ENCODE peak calls at places on chromosomes 16 and 17, in five cellular contexts. One of them, this sample, is unnamed.

GRCh38 chr17:16100737-16101400 is 101.2 kb downstream of the TTC19 start:
- DNase-seq in transverse colon: no peak
- DNase-seq in A549: no peak
- DNase-seq in K562: no peak
- DNase-seq in H1: no peak
- DNase-seq in this sample: no peak

GRCh38 chr17:15298176-15298575 is 33.0 kb upstream of the PMP22 start:
- DNase-seq in K562: no peak
- DNase-seq in H1: no peak
- DNase-seq in A549: no peak
- DNase-seq in transverse colon: no peak
- DNase-seq in this sample: no peak

GRCh38 chr17:42210046-42210445 is 15.8 kb upstream of the GHDC start:
- DNase-seq in K562: no peak
- DNase-seq in transverse colon: no peak
- DNase-seq in A549: no peak
- DNase-seq in H1: no peak
- DNase-seq in this sample: no peak

GRCh38 chr16:87344931-87345631 is 27.9 kb upstream of the C16orf95 start:
- DNase-seq in transverse colon: peak; percentile 67
- DNase-seq in H1: no peak
- DNase-seq in A549: no peak
- DNase-seq in K562: no peak
- DNase-seq in this sample: no peak

GRCh38 chr17:32100971-32101631 is 41.2 kb upstream of the RHOT1 start:
- DNase-seq in A549: no peak
- DNase-seq in K562: no peak
- DNase-seq in transverse colon: peak; percentile 39
- DNase-seq in H1: peak; percentile 45
- DNase-seq in this sample: no peak

GRCh38 chr17:30203471-30203981 is 32.0 kb downstream of the SLC6A4 start:
- DNase-seq in A549: no peak
- DNase-seq in transverse colon: no peak
- DNase-seq in H1: peak; percentile 56
- DNase-seq in K562: peak; percentile 61
- DNase-seq in this sample: no peak

GRCh38 chr17:38455288-38455915 is 27.1 kb downstream of the ARHGAP23 start:
- DNase-seq in H1: no peak
- DNase-seq in K562: no peak
- DNase-seq in transverse colon: no peak
- DNase-seq in A549: no peak
- DNase-seq in this sample: no peak

GRCh38 chr16:89137666-89138512 is 33.7 kb upstream of the CDH15 start:
- DNase-seq in K562: no peak
- DNase-seq in transverse colon: no peak
- DNase-seq in H1: no peak
- DNase-seq in A549: no peak
- DNase-seq in this sample: no peak

GRCh38 chr17:48681609-48682008 is 40.7 kb downstream of the PRAC1 start:
- DNase-seq in transverse colon: no peak
- DNase-seq in H1: no peak
- DNase-seq in A549: no peak
- DNase-seq in K562: no peak
- DNase-seq in this sample: no peak

GRCh38 chr16:67563708-67564468 is 1.6 kb downstream of the CTCF start:
- DNase-seq in H1: no peak
- DNase-seq in transverse colon: peak; percentile 57
- DNase-seq in K562: no peak
- DNase-seq in A549: peak; percentile 47
- DNase-seq in this sample: peak; percentile 86

GRCh38 chr16:75251280-75252048 is at the start of gene BCAR1:
- DNase-seq in H1: peak; percentile 89
- DNase-seq in K562: peak; percentile 96
- DNase-seq in transverse colon: peak; percentile 88
- DNase-seq in A549: peak; percentile 85
- DNase-seq in this sample: peak; percentile 94

GRCh38 chr17:13410874-13411273 is 190.9 kb downstream of the HS3ST3A1 start:
- DNase-seq in H1: no peak
- DNase-seq in K562: no peak
- DNase-seq in transverse colon: no peak
- DNase-seq in A549: no peak
- DNase-seq in this sample: no peak

GRCh38 chr16:70349783-70350182 is 3.1 kb downstream of the DDX19A start:
- DNase-seq in A549: no peak
- DNase-seq in K562: no peak
- DNase-seq in H1: no peak
- DNase-seq in transverse colon: no peak
- DNase-seq in this sample: no peak

GRCh38 chr17:61245706-61246135 is 153.9 kb upstream of the TBX2 start:
- DNase-seq in H1: no peak
- DNase-seq in transverse colon: no peak
- DNase-seq in K562: no peak
- DNase-seq in A549: no peak
- DNase-seq in this sample: no peak

GRCh38 chr16:9090101-9090959 is 1.1 kb upstream of the HAPSTR1 start:
- DNase-seq in K562: peak; percentile 50
- DNase-seq in H1: peak; percentile 71
- DNase-seq in transverse colon: peak; percentile 40
- DNase-seq in A549: no peak
- DNase-seq in this sample: peak; percentile 77

GRCh38 chr17:42774066-42774750 is 959 bp downstream of the VPS25 start:
- DNase-seq in A549: no peak
- DNase-seq in H1: no peak
- DNase-seq in K562: no peak
- DNase-seq in transverse colon: no peak
- DNase-seq in this sample: no peak

GRCh38 chr17:8337802-8338744 is 1.6 kb upstream of the ODF4 start:
- DNase-seq in transverse colon: no peak
- DNase-seq in A549: no peak
- DNase-seq in H1: no peak
- DNase-seq in K562: no peak
- DNase-seq in this sample: no peak

GRCh38 chr17:17557796-17558195 is 33.7 kb downstream of the PEMT start:
- DNase-seq in H1: no peak
- DNase-seq in A549: no peak
- DNase-seq in transverse colon: no peak
- DNase-seq in K562: no peak
- DNase-seq in this sample: no peak

GRCh38 chr17:2929881-2930533 is 133.4 kb downstream of the OR1D5 start:
- DNase-seq in K562: peak; percentile 57
- DNase-seq in H1: peak; percentile 89
- DNase-seq in transverse colon: peak; percentile 60
- DNase-seq in A549: peak; percentile 71
- DNase-seq in this sample: no peak

GRCh38 chr17:29376667-29377268 is 13.4 kb upstream of the TAOK1 start:
- DNase-seq in K562: no peak
- DNase-seq in A549: peak; percentile 55
- DNase-seq in H1: no peak
- DNase-seq in transverse colon: no peak
- DNase-seq in this sample: peak; percentile 73

GRCh38 chr17:39838057-39838456 is 26.1 kb downstream of the IKZF3 start:
- DNase-seq in A549: no peak
- DNase-seq in transverse colon: no peak
- DNase-seq in H1: no peak
- DNase-seq in K562: no peak
- DNase-seq in this sample: no peak

GRCh38 chr17:20256144-20256543 is 211.2 kb downstream of the LGALS9B start:
- DNase-seq in A549: no peak
- DNase-seq in transverse colon: no peak
- DNase-seq in K562: no peak
- DNase-seq in H1: no peak
- DNase-seq in this sample: no peak

GRCh38 chr17:28957992-28958355 is 6.7 kb upstream of the PHF12 start:
- DNase-seq in H1: no peak
- DNase-seq in K562: no peak
- DNase-seq in A549: no peak
- DNase-seq in transverse colon: no peak
- DNase-seq in this sample: peak; percentile 48

GRCh38 chr17:10556301-10557005 is 7.0 kb upstream of the MYH2 start:
- DNase-seq in K562: no peak
- DNase-seq in A549: no peak
- DNase-seq in H1: no peak
- DNase-seq in transverse colon: no peak
- DNase-seq in this sample: no peak

GRCh38 chr17:43556292-43556691 is 10.2 kb upstream of the ETV4 start:
- DNase-seq in A549: peak; percentile 95
- DNase-seq in H1: no peak
- DNase-seq in K562: peak; percentile 91
- DNase-seq in transverse colon: peak; percentile 79
- DNase-seq in this sample: peak; percentile 67

GRCh38 chr17:63356275-63356905 is 89.7 kb downstream of the CYB561 start:
- DNase-seq in A549: no peak
- DNase-seq in H1: no peak
- DNase-seq in K562: no peak
- DNase-seq in transverse colon: no peak
- DNase-seq in this sample: no peak

GRCh38 chr16:185213-185612 is 5.0 kb downstream of the HBQ1 start:
- DNase-seq in H1: no peak
- DNase-seq in A549: no peak
- DNase-seq in K562: no peak
- DNase-seq in transverse colon: no peak
- DNase-seq in this sample: no peak

GRCh38 chr17:29504711-29505110 is 62.1 kb downstream of the ABHD15 start:
- DNase-seq in transverse colon: no peak
- DNase-seq in K562: no peak
- DNase-seq in H1: no peak
- DNase-seq in A549: no peak
- DNase-seq in this sample: no peak

GRCh38 chr16:75304521-75305363 is 53.3 kb upstream of the BCAR1 start:
- DNase-seq in A549: peak; percentile 43
- DNase-seq in transverse colon: peak; percentile 66
- DNase-seq in H1: no peak
- DNase-seq in K562: peak; percentile 67
- DNase-seq in this sample: peak; percentile 68

GRCh38 chr17:77281904-77282367 is 141.2 kb downstream of the SEC14L1 start:
- DNase-seq in K562: no peak
- DNase-seq in transverse colon: peak; percentile 72
- DNase-seq in A549: peak; percentile 81
- DNase-seq in H1: peak; percentile 64
- DNase-seq in this sample: no peak

GRCh38 chr16:23316232-23316631 is 14.1 kb downstream of the SCNN1B start:
- DNase-seq in H1: no peak
- DNase-seq in K562: no peak
- DNase-seq in transverse colon: no peak
- DNase-seq in A549: no peak
- DNase-seq in this sample: no peak

GRCh38 chr16:57462209-57462977 is at the start of gene POLR2C:
- DNase-seq in transverse colon: peak; percentile 92
- DNase-seq in H1: peak; percentile 95
- DNase-seq in K562: peak; percentile 89
- DNase-seq in A549: peak; percentile 91
- DNase-seq in this sample: peak; percentile 93
- TF ChIP-seq EP300 in transverse colon: no peak
- TF ChIP-seq EP300 in H1: peak; percentile 51
- TF ChIP-seq EP300 in K562: peak; percentile 27
- TF ChIP-seq EP300 in A549: no peak
- TF ChIP-seq EP300 in this sample: no peak

GRCh38 chr17:50101346-50102163 is 6.4 kb downstream of the PDK2 start:
- DNase-seq in transverse colon: peak; percentile 87
- DNase-seq in H1: no peak
- DNase-seq in A549: no peak
- DNase-seq in K562: peak; percentile 72
- DNase-seq in this sample: peak; percentile 81
- H3K4me3 ChIP-seq in transverse colon: peak overlapping the region; percentile 26
- H3K4me3 ChIP-seq in H1: no peak overlapping the region
- H3K4me3 ChIP-seq in A549: no peak overlapping the region
- H3K4me3 ChIP-seq in K562: no peak overlapping the region
- H3K4me3 ChIP-seq in this sample: peak overlapping the region; percentile 16

DNA sequence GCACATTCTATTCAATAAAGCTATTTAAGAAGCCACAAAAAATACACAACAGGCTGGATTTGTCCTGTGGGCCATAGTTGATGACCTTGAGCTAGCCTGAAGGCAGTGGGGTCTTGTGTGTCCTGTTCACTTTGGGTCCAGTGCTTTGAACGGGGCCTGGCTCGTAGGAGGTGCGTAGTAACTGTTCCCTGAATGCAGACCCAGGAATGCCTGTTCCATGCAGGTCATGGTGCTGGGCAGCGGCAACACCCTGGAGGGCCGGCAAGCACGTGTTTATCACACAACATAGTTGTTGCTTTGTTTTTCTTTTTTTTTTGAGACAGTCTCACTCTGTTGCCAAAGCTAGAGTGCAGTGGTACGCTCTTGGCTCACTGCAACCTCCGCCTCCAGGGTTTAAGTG is 186.1 kb downstream of the SNX29 start:
- DNase-seq in K562: no peak
- DNase-seq in H1: no peak
- DNase-seq in transverse colon: no peak
- DNase-seq in A549: no peak
- DNase-seq in this sample: no peak
- H3K27ac ChIP-seq in K562: no peak overlapping the region
- H3K27ac ChIP-seq in H1: no peak overlapping the region
- H3K27ac ChIP-seq in transverse colon: no peak overlapping the region
- H3K27ac ChIP-seq in A549: no peak overlapping the region
- H3K27ac ChIP-seq in this sample: no peak overlapping the region

GRCh38 chr17:75869282-75870141 is 8.9 kb downstream of the TRIM47 start:
- DNase-seq in H1: no peak
- DNase-seq in K562: no peak
- DNase-seq in transverse colon: peak; percentile 71
- DNase-seq in A549: peak; percentile 57
- DNase-seq in this sample: peak; percentile 85

GRCh38 chr17:75861927-75862317 is 6.8 kb upstream of the WBP2 start:
- DNase-seq in transverse colon: no peak
- DNase-seq in A549: no peak
- DNase-seq in H1: no peak
- DNase-seq in K562: no peak
- DNase-seq in this sample: peak; percentile 79

DNA sequence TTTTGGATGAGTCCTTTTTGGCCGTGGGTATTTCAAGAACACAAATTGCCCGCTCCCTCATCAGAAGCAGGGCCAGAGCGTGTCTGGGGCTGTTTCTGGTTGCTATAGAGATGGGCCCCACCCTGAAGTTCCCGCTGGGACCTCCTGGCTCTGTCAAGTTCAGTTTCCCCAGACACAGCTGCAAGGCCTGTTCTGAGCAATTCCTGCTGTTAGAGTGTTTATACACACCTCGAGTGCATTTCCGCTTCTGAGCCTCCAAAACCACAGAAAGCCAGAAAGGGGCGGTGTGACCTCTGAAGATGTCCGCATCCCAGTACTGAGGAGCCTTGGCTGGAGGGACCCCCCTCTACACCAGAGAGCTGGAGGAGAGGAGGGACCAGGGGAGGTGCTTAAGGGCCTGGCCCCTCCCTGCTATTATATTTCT is 9.3 kb upstream of the WBP2 start:
- DNase-seq in transverse colon: peak; percentile 75
- DNase-seq in A549: no peak
- DNase-seq in K562: peak; percentile 49
- DNase-seq in H1: no peak
- DNase-seq in this sample: peak; percentile 94
- TF ChIP-seq EP300 in transverse colon: no peak
- TF ChIP-seq EP300 in A549: no peak
- TF ChIP-seq EP300 in K562: no peak
- TF ChIP-seq EP300 in H1: no peak
- TF ChIP-seq EP300 in this sample: no peak

This sample was measured in sigmoid colon.